ENCODE peak calls at places on chromosome 22, in nine cellular contexts. T, M, C, S, N, O, Y, A and H are unnamed samples.

GRCh38 chr22:42972592-42973535 is 42.1 kb downstream of the PACSIN2 start:
- DNase-seq in N (no peak), A (no peak), T (no peak), C (no peak), O (no peak), M (no peak), Y (no peak), S (no peak), H (no peak)

GRCh38 chr22:46355369-46355995 is 20.0 kb downstream of the TRMU start:
- DNase-seq in T (peak; percentile 59), Y (peak; percentile 52), C (peak; percentile 92), N (peak; percentile 6), S (peak; percentile 67), O (peak; percentile 72), M (no peak), A (peak; percentile 11), H (no peak)

GRCh38 chr22:19062139-19062789 is 59.9 kb downstream of the DGCR2 start:
- DNase-seq in A (no peak), O (no peak), M (no peak), T (no peak), C (no peak), S (no peak), Y (no peak), N (no peak), H (no peak)

GRCh38 chr22:23216331-23217170 is 36.2 kb downstream of the BCR start:
- DNase-seq in C (no peak), Y (no peak), O (peak; percentile 46), A (peak; percentile 11), T (peak; percentile 72), S (peak; percentile 75), N (no peak), M (no peak), H (no peak)

GRCh38 chr22:31161386-31161785 is 1.4 kb downstream of the RNF185 start:
- DNase-seq in O (no peak), A (no peak), N (no peak), T (no peak), S (no peak), Y (no peak), M (no peak), C (no peak), H (no peak)

GRCh38 chr22:26970809-26971394 is 313.5 kb downstream of the MIAT start:
- DNase-seq in S (no peak), C (no peak), O (no peak), T (no peak), M (no peak), N (no peak), A (no peak), Y (no peak), H (no peak)

GRCh38 chr22:48101704-48102103 is 1339.3 kb downstream of the TBC1D22A start:
- DNase-seq in M (no peak), N (no peak), T (no peak), C (no peak), S (no peak), A (no peak), O (no peak), Y (no peak), H (no peak)

GRCh38 chr22:45341503-45341902 is 31.8 kb downstream of the FAM118A start:
- DNase-seq in S (peak; percentile 74), M (no peak), C (peak; percentile 12), T (peak; percentile 28), A (no peak), Y (no peak), N (no peak), O (peak; percentile 64), H (no peak)

GRCh38 chr22:43848366-43849171 is 13.7 kb downstream of the SULT4A1 start:
- DNase-seq in O (no peak), N (no peak), M (no peak), A (no peak), T (no peak), C (no peak), S (no peak), Y (no peak), H (no peak)

GRCh38 chr22:35601013-35601580 is 16.0 kb downstream of the MB start:
- DNase-seq in M (no peak), O (no peak), C (no peak), Y (no peak), A (no peak), S (no peak), T (no peak), N (no peak), H (no peak)

GRCh38 chr22:43015677-43016042 is 711 bp upstream of the PACSIN2 start:
- DNase-seq in M (no peak), T (no peak), A (no peak), S (no peak), O (no peak), N (no peak), C (no peak), Y (no peak), H (no peak)

GRCh38 chr22:49039625-49040024 is 788.0 kb downstream of the BRD1 start:
- DNase-seq in M (no peak), O (no peak), N (no peak), S (no peak), C (no peak), A (no peak), Y (no peak), T (no peak), H (no peak)

GRCh38 chr22:19941365-19942070 is at the start of the genes COMT and TXNRD2:
- DNase-seq in N (peak; percentile 18), Y (peak; percentile 52), A (peak; percentile 64), O (peak; percentile 77), T (peak; percentile 80), M (no peak), S (peak; percentile 85), C (peak; percentile 78), H (no peak)

GRCh38 chr22:44363214-44363979 is 50.6 kb upstream of the SHISAL1 start:
- DNase-seq in T (no peak), M (no peak), O (no peak), C (no peak), N (no peak), A (no peak), Y (peak; percentile 72), S (no peak), H (no peak)

GRCh38 chr22:37210041-37210803 is 2.1 kb downstream of the SSTR3 start:
- DNase-seq in T (no peak), S (no peak), N (no peak), O (no peak), C (no peak), A (no peak), Y (no peak), M (no peak), H (no peak)

GRCh38 chr22:29157759-29158535 is 47.7 kb upstream of the EMID1 start:
- DNase-seq in A (no peak), M (no peak), T (no peak), Y (no peak), S (no peak), N (no peak), O (no peak), C (no peak), H (no peak)